ENCODE peak calls at places on chromosomes 11 and 22, in seven cellular contexts. H is C1 segment of cervical spinal cord; B is fibroblast of gingiva; F is activated CD8-positive, alpha-beta memory T cell treated with anti-CD3 and anti-CD28 coated beads, Interleukin-2, amount 50 U/mL, for 48 hours; Y is ELR; G is stimulated activated CD8-positive, alpha-beta memory T cell treated with anti-CD3 and anti-CD28 coated beads, Interleukin-7, amount 100 ng/mL, for 1 hour; V is NCI-H1092 treated with DMSO at 0.1 percent for 48 hours. S is an unnamed sample.

GRCh38 chr11:42770444-42771065 is 541.2 kb upstream of the API5 start:
- DNase-seq in G (no peak), V (peak), F (no peak), Y (peak), H (no peak), B (no peak), S (peak)

GRCh38 chr11:59224419-59224928 is 11.7 kb upstream of the MPEG1 start:
- DNase-seq in G (no peak), V (no peak), B (peak), Y (no peak), F (no peak), H (no peak), S (no peak)

GRCh38 chr22:20615021-20615420 is 107.6 kb downstream of the MED15 start:
- DNase-seq in B (no peak), V (no peak), G (no peak), Y (no peak), H (no peak), F (no peak), S (no peak)

GRCh38 chr11:68004551-68005335 is 846 bp upstream of the UNC93B1 start:
- DNase-seq in Y (no peak), V (no peak), F (no peak), B (no peak), G (no peak), H (no peak), S (no peak)

GRCh38 chr11:63923319-63923718 is 6.4 kb upstream of the RCOR2 start:
- DNase-seq in H (no peak), Y (no peak), B (no peak), V (no peak), G (no peak), F (no peak), S (no peak)

GRCh38 chr22:42397332-42398246 is 34.6 kb downstream of the NFAM1 start:
- DNase-seq in F (no peak), H (no peak), Y (no peak), B (no peak), V (no peak), G (no peak), S (peak)

GRCh38 chr22:32119568-32120235 is 39.4 kb downstream of the C22orf42 start:
- DNase-seq in F (no peak), G (no peak), B (no peak), V (no peak), H (no peak), Y (no peak), S (no peak)

GRCh38 chr11:96426356-96427103 is 36.7 kb downstream of the JRKL start:
- DNase-seq in G (no peak), Y (peak), F (no peak), H (no peak), V (peak), B (peak), S (no peak)

GRCh38 chr11:47495856-47496217 is 46.9 kb upstream of the RAPSN start:
- DNase-seq in B (no peak), H (no peak), V (no peak), Y (no peak), G (no peak), F (no peak), S (no peak)

GRCh38 chr11:3232956-3233355 is 739 bp upstream of the MRGPRE start:
- DNase-seq in V (no peak), Y (no peak), G (no peak), H (no peak), F (no peak), B (no peak), S (no peak)

GRCh38 chr22:40410272-40410671 is 39.9 kb downstream of the SGSM3 start:
- DNase-seq in V (no peak), H (no peak), B (no peak), G (no peak), Y (peak), F (no peak), S (no peak)

GRCh38 chr22:29987143-29987542 is 93.1 kb upstream of the HORMAD2 start:
- DNase-seq in F (no peak), V (no peak), G (no peak), Y (no peak), B (no peak), H (no peak), S (no peak)

GRCh38 chr11:1887451-1888346 is 4.0 kb downstream of the PRR33 start:
- DNase-seq in B (no peak), G (no peak), H (no peak), F (peak), Y (no peak), V (no peak), S (no peak)

S was measured in transverse colon.